ENCODE peak calls at places on chromosome 10, in four cellular contexts. W is naive thymus-derived CD8-positive, alpha-beta T cell; I is dorsolateral prefrontal cortex; F is activated T-helper 2 cell treated with anti-CD3 and anti-CD28 coated beads, Interferon-gamma antibody, Interleukin-2, Interleukin-4, amounts not matched to agents 10 μg/mL and 5 μg/mL and 100 μg/mL, durations not matched to agents 14 hours and 24 hours and 36 hours. R is an unnamed sample.

GRCh38 chr10:96130326-96130758 is 245 bp downstream of the ZNF518A start:
- DNase-seq in W (peak; percentile 65), I (peak; percentile 55), F (peak; percentile 82), R (peak; percentile 78)

GRCh38 chr10:96420610-96421009 is 61.8 kb upstream of the OPALIN start:
- DNase-seq in W (no peak), I (no peak), F (no peak), R (no peak)

GRCh38 chr10:94205370-94205930 is 157.3 kb downstream of the NOC3L start:
- DNase-seq in W (no peak), I (no peak), F (no peak), R (no peak)

GRCh38 chr10:58651040-58651439 is 138.4 kb downstream of the BICC1 start:
- DNase-seq in W (no peak), I (no peak), F (no peak), R (no peak)

GRCh38 chr10:86155034-86155656 is 211.4 kb downstream of the GRID1 start:
- DNase-seq in W (no peak), I (no peak), F (no peak), R (no peak)

GRCh38 chr10:62196528-62196927 is 72.1 kb downstream of the RTKN2 start:
- DNase-seq in W (no peak), I (no peak), F (no peak), R (no peak)

GRCh38 chr10:131452926-131453771 is 141.6 kb upstream of the TCERG1L start:
- DNase-seq in W (no peak), I (peak; percentile 67), F (no peak), R (no peak)

GRCh38 chr10:97823734-97824133 is 25.9 kb upstream of the GOLGA7B start:
- DNase-seq in W (no peak), I (no peak), F (no peak), R (no peak)

GRCh38 chr10:115417585-115418265 is 324.6 kb downstream of the ATRNL1 start:
- DNase-seq in W (no peak), I (no peak), F (no peak), R (no peak)

GRCh38 chr10:123998197-123999141 is 94.9 kb downstream of the CHST15 start:
- DNase-seq in W (no peak), I (no peak), F (no peak), R (no peak)

GRCh38 chr10:95237376-95238170 is 43.5 kb downstream of the ACSM6 start:
- DNase-seq in W (no peak), I (no peak), F (no peak), R (no peak)